ENCODE peak calls at places on chromosomes 7 and 10, in seven cellular contexts. One of them, this sample, is unnamed. For H3K4me1, the result is how much of the 10 kb centered on the place peaks cover.

GRCh38 chr10:19629559-19629958 is 186.7 kb upstream of the PLXDC2 start:
- DNase-seq in endothelial cell of umbilical vein: no peak
- DNase-seq in uterus: peak
- DNase-seq in thyroid gland: peak
- DNase-seq in body of pancreas: peak
- DNase-seq in tibial nerve: peak
- DNase-seq in stomach: peak
- DNase-seq in this sample: peak

GRCh38 chr7:137343483-137343841 is at the start of gene PTN:
- DNase-seq in endothelial cell of umbilical vein: no peak
- DNase-seq in uterus: peak
- DNase-seq in thyroid gland: peak
- DNase-seq in body of pancreas: peak
- DNase-seq in tibial nerve: no peak
- DNase-seq in stomach: no peak
- DNase-seq in this sample: peak

GRCh38 chr7:27409311-27409710 is 166.7 kb downstream of the EVX1 start:
- DNase-seq in endothelial cell of umbilical vein: no peak
- DNase-seq in uterus: no peak
- DNase-seq in thyroid gland: no peak
- DNase-seq in body of pancreas: no peak
- DNase-seq in tibial nerve: no peak
- DNase-seq in stomach: no peak
- DNase-seq in this sample: no peak

GRCh38 chr7:24936121-24936824 is 43.7 kb downstream of the OSBPL3 start:
- DNase-seq in endothelial cell of umbilical vein: peak
- DNase-seq in uterus: no peak
- DNase-seq in thyroid gland: peak
- DNase-seq in body of pancreas: no peak
- DNase-seq in tibial nerve: no peak
- DNase-seq in stomach: no peak
- DNase-seq in this sample: no peak

GRCh38 chr7:138958026-138958956 is 22.9 kb downstream of the KIAA1549 start:
- DNase-seq in endothelial cell of umbilical vein: no peak
- DNase-seq in uterus: no peak
- DNase-seq in thyroid gland: no peak
- DNase-seq in body of pancreas: peak
- DNase-seq in tibial nerve: no peak
- DNase-seq in stomach: no peak
- DNase-seq in this sample: no peak

GRCh38 chr7:28173531-28173930 is 7.1 kb downstream of the JAZF1 start:
- DNase-seq in endothelial cell of umbilical vein: no peak
- DNase-seq in uterus: no peak
- DNase-seq in thyroid gland: no peak
- DNase-seq in body of pancreas: no peak
- DNase-seq in tibial nerve: no peak
- DNase-seq in stomach: no peak
- DNase-seq in this sample: no peak

GRCh38 chr10:4511559-4511958 is 314.4 kb upstream of the AKR1E2 start:
- DNase-seq in endothelial cell of umbilical vein: no peak
- DNase-seq in uterus: no peak
- DNase-seq in thyroid gland: no peak
- DNase-seq in body of pancreas: no peak
- DNase-seq in tibial nerve: no peak
- DNase-seq in stomach: no peak
- DNase-seq in this sample: no peak

GRCh38 chr10:101322266-101323151 is 31.5 kb upstream of the BTRC start:
- DNase-seq in endothelial cell of umbilical vein: no peak
- DNase-seq in uterus: no peak
- DNase-seq in thyroid gland: no peak
- DNase-seq in body of pancreas: no peak
- DNase-seq in tibial nerve: no peak
- DNase-seq in stomach: no peak
- DNase-seq in this sample: no peak

GRCh38 chr7:77226357-77226839 is 26.8 kb upstream of the FGL2 start:
- DNase-seq in endothelial cell of umbilical vein: peak
- DNase-seq in uterus: no peak
- DNase-seq in thyroid gland: no peak
- DNase-seq in body of pancreas: no peak
- DNase-seq in tibial nerve: no peak
- DNase-seq in stomach: no peak
- DNase-seq in this sample: no peak

GRCh38 chr7:50812847-50813475 is 30.3 kb upstream of the GRB10 start:
- DNase-seq in endothelial cell of umbilical vein: peak
- DNase-seq in uterus: peak
- DNase-seq in thyroid gland: peak
- DNase-seq in body of pancreas: peak
- DNase-seq in tibial nerve: peak
- DNase-seq in stomach: peak
- DNase-seq in this sample: peak

GRCh38 chr7:38367301-38367700 is 93.9 kb upstream of the TARP start:
- DNase-seq in endothelial cell of umbilical vein: no peak
- DNase-seq in uterus: no peak
- DNase-seq in thyroid gland: no peak
- DNase-seq in body of pancreas: no peak
- DNase-seq in tibial nerve: no peak
- DNase-seq in stomach: no peak
- DNase-seq in this sample: no peak

GRCh38 chr7:141360414-141360760 is 190.8 kb upstream of the AGK start:
- DNase-seq in endothelial cell of umbilical vein: peak
- DNase-seq in uterus: no peak
- DNase-seq in thyroid gland: no peak
- DNase-seq in body of pancreas: no peak
- DNase-seq in tibial nerve: no peak
- DNase-seq in stomach: no peak
- DNase-seq in this sample: no peak

GRCh38 chr7:77393261-77393660 is 22.9 kb downstream of the GSAP start:
- DNase-seq in endothelial cell of umbilical vein: no peak
- DNase-seq in uterus: no peak
- DNase-seq in thyroid gland: no peak
- DNase-seq in body of pancreas: no peak
- DNase-seq in tibial nerve: no peak
- DNase-seq in stomach: no peak
- DNase-seq in this sample: no peak

GRCh38 chr7:71019703-71020102 is 112.2 kb upstream of the GALNT17 start:
- DNase-seq in endothelial cell of umbilical vein: no peak
- DNase-seq in uterus: peak
- DNase-seq in thyroid gland: no peak
- DNase-seq in body of pancreas: peak
- DNase-seq in tibial nerve: no peak
- DNase-seq in stomach: no peak
- DNase-seq in this sample: peak

GRCh38 chr7:84123903-84124573 is 70.6 kb downstream of the SEMA3A start:
- DNase-seq in endothelial cell of umbilical vein: peak
- DNase-seq in uterus: no peak
- DNase-seq in thyroid gland: no peak
- DNase-seq in body of pancreas: no peak
- DNase-seq in tibial nerve: no peak
- DNase-seq in stomach: no peak
- DNase-seq in this sample: no peak
- H3K27ac ChIP-seq in endothelial cell of umbilical vein: peak
- H3K27ac ChIP-seq in uterus: no peak
- H3K27ac ChIP-seq in thyroid gland: no peak
- H3K27ac ChIP-seq in body of pancreas: no peak
- H3K27ac ChIP-seq in tibial nerve: no peak
- H3K27ac ChIP-seq in stomach: no peak
- H3K27ac ChIP-seq in this sample: no peak

DNA sequence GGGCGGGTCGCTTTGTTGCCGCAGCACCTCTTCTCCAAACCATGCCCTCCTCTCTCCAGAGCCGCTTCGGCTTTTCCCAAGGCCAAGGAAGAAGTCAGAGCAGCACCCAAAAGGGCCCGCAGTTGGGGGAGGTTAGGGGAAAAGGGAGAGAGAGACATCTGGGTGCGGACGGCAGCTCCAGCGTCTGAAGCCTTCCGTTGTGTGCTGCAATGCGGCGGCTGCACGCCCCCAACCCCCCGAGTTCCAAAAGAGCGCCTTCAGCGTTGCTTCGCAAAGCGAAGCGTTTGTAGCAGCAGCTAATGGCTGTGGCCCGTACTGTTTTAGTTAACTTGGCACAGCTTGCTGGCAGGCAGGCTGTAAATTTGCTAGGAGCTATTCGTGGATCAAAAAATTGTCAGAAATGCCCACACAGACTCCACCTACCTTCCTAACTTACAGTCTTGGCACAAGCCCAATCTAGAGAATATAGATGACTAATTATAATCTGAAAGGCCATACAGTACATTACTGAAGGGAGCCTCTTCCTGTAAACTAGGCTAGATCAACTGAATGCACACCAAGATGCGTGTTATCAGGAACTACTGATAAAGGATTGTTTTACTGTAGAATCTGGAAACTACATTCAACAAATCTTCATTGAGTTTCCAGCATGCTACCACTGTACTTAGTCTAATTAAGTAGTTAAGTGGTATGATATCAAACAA is 1.1 kb upstream of the KBTBD2 start:
- DNase-seq in endothelial cell of umbilical vein: peak
- DNase-seq in uterus: peak
- DNase-seq in thyroid gland: peak
- DNase-seq in body of pancreas: peak
- DNase-seq in tibial nerve: no peak
- DNase-seq in stomach: peak
- DNase-seq in this sample: peak
- TF ChIP-seq POLR2A in endothelial cell of umbilical vein: peak
- TF ChIP-seq POLR2A in uterus: no peak
- TF ChIP-seq POLR2A in thyroid gland: no peak
- TF ChIP-seq POLR2A in body of pancreas: no peak
- TF ChIP-seq POLR2A in tibial nerve: no peak
- TF ChIP-seq POLR2A in stomach: no peak
- TF ChIP-seq POLR2A in this sample: no peak

GRCh38 chr10:71656220-71656619 is 63.4 kb downstream of the C10orf105 start:
- DNase-seq in endothelial cell of umbilical vein: no peak
- DNase-seq in uterus: no peak
- DNase-seq in thyroid gland: no peak
- DNase-seq in body of pancreas: no peak
- DNase-seq in tibial nerve: no peak
- DNase-seq in stomach: no peak
- DNase-seq in this sample: no peak
- H3K4me1 ChIP-seq in endothelial cell of umbilical vein: under half
- H3K4me1 ChIP-seq in uterus: under half
- H3K4me1 ChIP-seq in thyroid gland: under half
- H3K4me1 ChIP-seq in body of pancreas: under half
- H3K4me1 ChIP-seq in tibial nerve: under half
- H3K4me1 ChIP-seq in stomach: under half
- H3K4me1 ChIP-seq in this sample: under half

GRCh38 chr7:99029481-99030144 is 114.3 kb downstream of the SMURF1 start:
- DNase-seq in endothelial cell of umbilical vein: peak
- DNase-seq in uterus: no peak
- DNase-seq in thyroid gland: no peak
- DNase-seq in body of pancreas: no peak
- DNase-seq in tibial nerve: no peak
- DNase-seq in stomach: peak
- DNase-seq in this sample: no peak

GRCh38 chr7:99028261-99028971 is 115.5 kb downstream of the SMURF1 start:
- DNase-seq in endothelial cell of umbilical vein: no peak
- DNase-seq in uterus: no peak
- DNase-seq in thyroid gland: no peak
- DNase-seq in body of pancreas: no peak
- DNase-seq in tibial nerve: no peak
- DNase-seq in stomach: peak
- DNase-seq in this sample: peak

GRCh38 chr7:99030951-99031350 is 113.0 kb downstream of the SMURF1 start:
- DNase-seq in endothelial cell of umbilical vein: no peak
- DNase-seq in uterus: no peak
- DNase-seq in thyroid gland: no peak
- DNase-seq in body of pancreas: no peak
- DNase-seq in tibial nerve: no peak
- DNase-seq in stomach: no peak
- DNase-seq in this sample: peak

GRCh38 chr7:99031496-99031895 is 112.4 kb downstream of the SMURF1 start:
- DNase-seq in endothelial cell of umbilical vein: no peak
- DNase-seq in uterus: no peak
- DNase-seq in thyroid gland: no peak
- DNase-seq in body of pancreas: no peak
- DNase-seq in tibial nerve: no peak
- DNase-seq in stomach: no peak
- DNase-seq in this sample: peak

DNA sequence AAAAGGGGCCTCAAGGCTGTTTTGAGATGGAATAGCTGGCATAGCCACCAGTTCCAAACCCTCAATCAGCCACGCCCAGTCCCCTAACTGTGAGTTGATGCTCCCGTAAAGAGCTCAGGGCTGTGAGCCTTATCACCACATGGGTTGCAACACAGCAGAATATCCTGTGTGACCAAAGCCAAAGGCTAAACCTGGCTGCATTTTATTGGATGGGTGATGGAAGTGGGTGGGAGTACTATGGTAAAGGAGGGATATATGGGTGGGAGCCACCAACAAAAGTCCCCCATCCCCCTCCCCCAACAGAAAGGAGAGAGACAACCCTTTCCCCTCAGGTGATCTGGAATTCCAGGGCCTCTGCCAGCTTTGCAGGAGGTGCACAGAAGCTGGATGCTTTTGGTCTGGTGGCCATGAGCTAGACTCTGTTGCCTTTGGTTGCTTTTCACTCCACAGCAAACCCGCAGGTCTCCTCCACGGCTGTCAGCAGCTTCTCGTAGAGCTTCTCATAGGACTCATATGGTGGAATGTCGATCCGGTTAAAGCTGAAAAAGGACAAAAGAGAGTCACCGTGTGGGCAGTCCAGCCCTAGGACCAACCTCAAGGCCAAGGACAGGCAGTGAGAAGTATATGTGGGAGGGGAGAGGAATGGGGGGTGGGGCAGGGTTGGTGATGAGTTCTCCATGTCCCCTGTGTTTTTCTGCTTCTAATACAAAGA is 113.6 kb downstream of the SMURF1 start:
- DNase-seq in endothelial cell of umbilical vein: no peak
- DNase-seq in uterus: no peak
- DNase-seq in thyroid gland: no peak
- DNase-seq in body of pancreas: no peak
- DNase-seq in tibial nerve: no peak
- DNase-seq in stomach: peak
- DNase-seq in this sample: peak
- H3K27ac ChIP-seq in endothelial cell of umbilical vein: peak
- H3K27ac ChIP-seq in uterus: peak
- H3K27ac ChIP-seq in thyroid gland: peak
- H3K27ac ChIP-seq in body of pancreas: no peak
- H3K27ac ChIP-seq in tibial nerve: peak
- H3K27ac ChIP-seq in stomach: peak
- H3K27ac ChIP-seq in this sample: peak